ENCODE peak calls at places on chromosomes 3 and 15, in ten cellular contexts. U is heart left ventricle; N is lower lobe of right lung; Y is CD8-positive, alpha-beta T cell; B is left ventricle myocardium inferior; E is uterus; T is foreskin fibroblast; Z is fibroblast of pulmonary artery; M is astrocyte; D is heart right ventricle. V is an unnamed sample.

GRCh38 chr3:178960191-178960590 is 111.4 kb downstream of the ZMAT3 start:
- DNase-seq in U (no peak), N (no peak), Y (no peak), B (no peak), E (no peak), T (peak), Z (no peak), M (no peak), D (no peak), V (no peak)

GRCh38 chr15:42140383-42141070 is 15.9 kb downstream of the PLA2G4F start:
- DNase-seq in U (no peak), N (no peak), Y (no peak), B (no peak), E (peak), T (no peak), Z (no peak), M (no peak), D (no peak), V (no peak)

GRCh38 chr3:170033489-170033888 is 4.3 kb upstream of the GPR160 start:
- DNase-seq in U (no peak), N (no peak), Y (peak), B (no peak), E (no peak), T (no peak), Z (no peak), M (no peak), D (no peak), V (no peak)

GRCh38 chr3:148992027-148992634 is 791 bp downstream of the GYG1 start:
- DNase-seq in U (peak), N (peak), Y (peak), B (peak), E (peak), T (peak), Z (peak), M (no peak), D (peak), V (peak)

GRCh38 chr3:17749705-17750293 is 7.4 kb upstream of the TBC1D5 start:
- DNase-seq in U (no peak), N (no peak), Y (no peak), B (no peak), E (no peak), T (no peak), Z (no peak), M (no peak), D (no peak), V (no peak)

GRCh38 chr3:15409239-15409638 is 18.1 kb downstream of the METTL6 start:
- DNase-seq in U (no peak), N (no peak), Y (no peak), B (no peak), E (no peak), T (peak), Z (peak), M (no peak), D (no peak), V (no peak)

GRCh38 chr3:41207355-41207754 is 8.1 kb downstream of the CTNNB1 start:
- DNase-seq in U (no peak), N (no peak), Y (no peak), B (no peak), E (no peak), T (no peak), Z (no peak), M (no peak), D (no peak), V (no peak)

GRCh38 chr3:73493543-73494314 is 131.0 kb downstream of the PDZRN3 start:
- DNase-seq in U (no peak), N (no peak), Y (no peak), B (no peak), E (no peak), T (peak), Z (peak), M (peak), D (no peak), V (peak)

GRCh38 chr15:68603951-68604350 is 25.2 kb downstream of the CORO2B start:
- DNase-seq in U (no peak), N (no peak), Y (no peak), B (peak), E (no peak), T (no peak), Z (peak), M (no peak), D (no peak), V (no peak)

GRCh38 chr3:129481783-129482332 is 41.8 kb downstream of the IFT122 start:
- DNase-seq in U (peak), N (peak), Y (peak), B (peak), E (peak), T (peak), Z (peak), M (peak), D (peak), V (peak)

GRCh38 chr3:193822492-193823220 is 229.6 kb downstream of the OPA1 start:
- DNase-seq in U (no peak), N (no peak), Y (no peak), B (no peak), E (no peak), T (no peak), Z (no peak), M (peak), D (no peak), V (no peak)

GRCh38 chr3:47440131-47440530 is 35.6 kb downstream of the SCAP start:
- DNase-seq in U (no peak), N (no peak), Y (no peak), B (no peak), E (no peak), T (peak), Z (peak), M (no peak), D (no peak), V (no peak)

GRCh38 chr3:9402410-9403228 is 5.2 kb downstream of the SETD5 start:
- DNase-seq in U (peak), N (no peak), Y (no peak), B (no peak), E (no peak), T (peak), Z (peak), M (no peak), D (no peak), V (no peak)

GRCh38 chr3:186216903-186217819 is 108.3 kb upstream of the ETV5 start:
- DNase-seq in U (no peak), N (no peak), Y (no peak), B (no peak), E (no peak), T (peak), Z (peak), M (peak), D (no peak), V (no peak)

GRCh38 chr15:73114064-73114463 is 61.8 kb downstream of the NEO1 start:
- DNase-seq in U (no peak), N (no peak), Y (no peak), B (no peak), E (no peak), T (no peak), Z (no peak), M (no peak), D (no peak), V (no peak)

GRCh38 chr3:145898487-145898886 is 262.5 kb downstream of the PLOD2 start:
- DNase-seq in U (no peak), N (no peak), Y (no peak), B (no peak), E (no peak), T (peak), Z (peak), M (peak), D (no peak), V (no peak)

GRCh38 chr3:88150771-88151170 is 1.0 kb downstream of the C3orf38 start:
- DNase-seq in U (no peak), N (no peak), Y (no peak), B (no peak), E (no peak), T (no peak), Z (no peak), M (no peak), D (no peak), V (no peak)
- TF ChIP-seq CTCF in U (no peak), N (no peak), Y (no peak), B (no peak), E (no peak), T (no peak), Z (no peak), M (no peak), D (no peak), V (no peak)

GRCh38 chr3:142853270-142854163 is 35.4 kb downstream of the PCOLCE2 start:
- DNase-seq in U (peak), N (no peak), Y (no peak), B (peak), E (no peak), T (peak), Z (peak), M (peak), D (peak), V (peak)
- TF ChIP-seq CTCF in U (no peak), N (no peak), Y (no peak), B (no peak), E (no peak), T (no peak), Z (no peak), M (no peak), D (no peak), V (no peak)

GRCh38 chr3:111895079-111895478 is 36.0 kb downstream of the PHLDB2 start:
- DNase-seq in U (no peak), N (no peak), Y (no peak), B (no peak), E (no peak), T (peak), Z (peak), M (no peak), D (no peak), V (peak)
- TF ChIP-seq CTCF in U (no peak), N (no peak), Y (no peak), B (peak), E (peak), T (peak), Z (peak), M (peak), D (peak), V (peak)

DNA sequence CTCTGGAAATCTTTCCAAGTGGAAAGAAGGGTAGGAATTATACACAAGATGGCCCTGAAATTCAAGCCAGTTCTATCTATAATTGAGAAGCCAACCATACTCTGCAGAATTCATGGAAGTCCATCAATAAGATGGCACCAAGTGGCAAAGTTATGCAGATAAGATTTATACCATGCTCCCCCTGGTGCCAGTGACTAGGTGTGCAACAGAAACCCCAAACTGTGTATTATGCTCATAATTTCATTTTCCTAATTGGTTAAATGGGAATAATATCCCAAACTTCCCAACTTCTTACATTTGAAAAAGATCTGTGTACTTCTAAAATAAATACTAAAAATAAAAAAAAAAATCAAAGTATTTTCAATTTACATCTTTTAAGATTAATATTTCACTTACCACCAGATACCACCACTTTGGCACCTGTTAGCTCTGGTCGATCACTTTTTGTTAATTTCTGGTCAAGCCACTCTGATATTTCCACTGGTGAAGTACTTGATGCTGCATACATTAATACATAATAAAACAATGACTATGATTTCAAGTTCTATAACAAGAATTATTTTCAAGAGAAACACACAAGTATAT is 25.9 kb downstream of the ETFA start:
- DNase-seq in U (no peak), N (no peak), Y (no peak), B (no peak), E (no peak), T (peak), Z (peak), M (no peak), D (no peak), V (peak)
- TF ChIP-seq CTCF in U (peak), N (no peak), Y (peak), B (peak), E (no peak), T (peak), Z (peak), M (peak), D (peak), V (peak)

GRCh38 chr3:27943106-27943505 is 221.0 kb upstream of the EOMES start:
- DNase-seq in U (no peak), N (no peak), Y (no peak), B (no peak), E (no peak), T (peak), Z (peak), M (no peak), D (no peak), V (no peak)
- TF ChIP-seq CTCF in U (no peak), N (no peak), Y (peak), B (peak), E (no peak), T (peak), Z (peak), M (peak), D (peak), V (peak)

DNA sequence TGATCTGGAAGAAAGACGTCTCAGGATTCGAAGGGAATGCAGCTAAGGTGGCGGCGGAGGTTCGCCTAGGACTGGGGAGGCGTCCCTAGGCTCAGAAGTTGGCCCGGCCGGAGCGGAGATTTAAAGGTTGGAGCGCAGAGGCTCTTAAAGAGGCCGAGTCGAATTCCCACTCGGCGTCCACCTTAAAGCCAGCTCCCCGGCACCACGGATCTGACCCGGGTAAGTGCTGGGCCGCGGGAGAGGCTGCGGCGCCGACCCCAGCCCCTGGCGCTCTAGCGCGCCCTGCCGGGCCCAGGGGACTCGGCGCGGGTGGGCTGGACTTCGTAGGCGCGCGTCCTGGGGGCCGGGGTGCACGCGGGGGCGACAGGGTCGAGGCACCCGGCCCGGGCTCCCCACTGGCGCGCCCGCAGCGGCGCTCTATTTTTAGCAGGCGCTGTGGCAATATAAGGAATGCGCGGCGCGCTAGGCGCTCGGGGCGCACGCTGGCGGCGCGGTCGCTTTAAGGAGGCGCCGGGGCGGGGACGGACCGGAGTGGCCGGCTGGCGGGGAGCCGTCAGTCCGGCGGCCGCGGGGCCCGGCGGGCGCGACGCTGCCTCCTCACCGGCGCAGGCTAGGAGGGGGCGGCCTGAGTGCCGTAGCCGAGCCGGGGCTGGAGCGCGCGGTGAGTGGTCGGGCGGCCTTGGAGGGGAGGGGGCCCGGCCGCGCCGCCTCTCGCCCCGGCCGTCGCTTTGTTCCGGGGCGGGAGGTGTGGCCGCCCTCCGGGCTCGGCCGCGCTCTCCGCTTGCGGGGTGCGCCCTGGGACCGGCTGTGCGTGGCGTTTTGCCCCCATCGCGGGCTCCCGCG is at the start of gene MRAS:
- DNase-seq in U (peak), N (peak), Y (no peak), B (peak), E (peak), T (peak), Z (peak), M (peak), D (peak), V (peak)
- TF ChIP-seq CTCF in U (peak), N (peak), Y (peak), B (peak), E (peak), T (peak), Z (no peak), M (no peak), D (peak), V (peak)

DNA sequence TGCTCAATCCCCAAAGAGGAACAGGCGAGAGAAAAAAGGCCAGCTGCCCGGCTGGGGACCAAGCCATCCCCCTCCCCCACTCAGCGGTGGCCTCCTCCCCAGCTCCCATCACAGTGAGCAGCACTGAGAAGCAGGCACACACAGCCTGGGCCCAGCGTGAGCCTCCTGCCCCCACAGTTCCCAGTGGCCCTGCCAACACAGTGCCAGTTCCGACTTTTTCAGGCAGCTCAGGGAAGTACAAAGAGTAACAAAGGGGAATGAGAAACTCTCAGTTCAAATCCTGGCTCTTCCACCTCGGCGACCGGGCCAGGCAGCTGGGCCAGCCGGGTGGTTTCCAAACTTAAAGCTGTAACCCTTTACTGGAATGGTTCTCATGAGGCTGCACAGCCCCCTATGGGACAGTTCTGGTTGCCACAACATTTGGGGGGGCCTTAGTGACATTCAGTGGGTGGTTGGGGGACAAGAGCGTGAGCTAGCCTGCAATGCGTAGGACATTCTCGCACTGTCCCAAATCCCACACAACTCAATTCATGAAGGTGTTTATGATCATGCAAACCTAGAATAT is 18.4 kb downstream of the TNK2 start:
- DNase-seq in U (peak), N (no peak), Y (no peak), B (no peak), E (no peak), T (no peak), Z (no peak), M (no peak), D (peak), V (no peak)
- TF ChIP-seq CTCF in U (no peak), N (no peak), Y (no peak), B (no peak), E (no peak), T (no peak), Z (no peak), M (no peak), D (no peak), V (peak)

V was measured in HFFc6.